ENCODE peak calls at places on chromosomes 12 and 14, in ten cellular contexts. M is A549; H is K562; G is right atrium auricular region; U is left ventricle myocardium inferior; N is neural progenitor cell; V is thoracic aorta; T is CD8-positive, alpha-beta T cell; X is uterus; D is PC-3. E is an unnamed sample.

GRCh38 chr12:12561305-12562015 is 1.2 kb downstream of the DUSP16 start:
- DNase-seq in M (no peak), H (no peak), G (peak; percentile 72), U (peak; percentile 70), N (peak; percentile 77), V (peak; percentile 16), T (peak; percentile 47), X (peak; percentile 65), D (peak; percentile 36), E (peak; percentile 42)

GRCh38 chr14:88426271-88426670 is 40.8 kb downstream of the SPATA7 start:
- DNase-seq in M (no peak), H (no peak), G (no peak), U (no peak), N (peak; percentile 7), V (no peak), T (no peak), X (no peak), D (no peak), E (no peak)

GRCh38 chr14:102538598-102539543 is 29.3 kb upstream of the ANKRD9 start:
- DNase-seq in M (no peak), H (peak; percentile 82), G (no peak), U (no peak), N (no peak), V (no peak), T (no peak), X (no peak), D (no peak), E (no peak)

GRCh38 chr12:124036117-124037109 is 63.4 kb downstream of the ZNF664 start:
- DNase-seq in M (peak; percentile 56), H (peak; percentile 56), G (peak; percentile 13), U (no peak), N (peak; percentile 71), V (no peak), T (peak; percentile 44), X (peak; percentile 61), D (peak; percentile 70), E (peak; percentile 43)

GRCh38 chr14:78141590-78141989 is 28.6 kb upstream of the NRXN3 start:
- DNase-seq in M (no peak), H (no peak), G (no peak), U (no peak), N (no peak), V (no peak), T (no peak), X (no peak), D (no peak), E (no peak)

GRCh38 chr12:123391546-123392343 is 7.8 kb downstream of the KMT5A start:
- DNase-seq in M (no peak), H (no peak), G (no peak), U (no peak), N (no peak), V (no peak), T (no peak), X (no peak), D (no peak), E (no peak)

GRCh38 chr14:69107407-69108003 is 45.4 kb downstream of the DCAF5 start:
- DNase-seq in M (peak; percentile 55), H (peak; percentile 19), G (no peak), U (no peak), N (peak; percentile 68), V (no peak), T (peak; percentile 20), X (peak; percentile 30), D (peak; percentile 85), E (peak; percentile 38)

GRCh38 chr12:115444336-115444735 is 760.4 kb upstream of the TBX3 start:
- DNase-seq in M (no peak), H (no peak), G (no peak), U (no peak), N (no peak), V (no peak), T (no peak), X (peak; percentile 27), D (no peak), E (no peak)

GRCh38 chr12:65294863-65295262 is 16.4 kb downstream of the MSRB3 start:
- DNase-seq in M (no peak), H (no peak), G (no peak), U (no peak), N (no peak), V (no peak), T (no peak), X (no peak), D (no peak), E (no peak)

GRCh38 chr12:94979941-94980340 is 23.6 kb downstream of the NDUFA12 start:
- DNase-seq in M (no peak), H (no peak), G (no peak), U (no peak), N (no peak), V (no peak), T (no peak), X (no peak), D (no peak), E (no peak)

GRCh38 chr12:14395059-14395778 is 29.7 kb downstream of the ATF7IP start:
- DNase-seq in M (no peak), H (no peak), G (no peak), U (no peak), N (no peak), V (no peak), T (no peak), X (no peak), D (no peak), E (no peak)
- TF ChIP-seq CTCF in M (no peak), H (no peak), G (no peak), U (no peak), N (no peak), V (no peak), T (no peak), X (no peak), D (no peak), E (no peak)

DNA sequence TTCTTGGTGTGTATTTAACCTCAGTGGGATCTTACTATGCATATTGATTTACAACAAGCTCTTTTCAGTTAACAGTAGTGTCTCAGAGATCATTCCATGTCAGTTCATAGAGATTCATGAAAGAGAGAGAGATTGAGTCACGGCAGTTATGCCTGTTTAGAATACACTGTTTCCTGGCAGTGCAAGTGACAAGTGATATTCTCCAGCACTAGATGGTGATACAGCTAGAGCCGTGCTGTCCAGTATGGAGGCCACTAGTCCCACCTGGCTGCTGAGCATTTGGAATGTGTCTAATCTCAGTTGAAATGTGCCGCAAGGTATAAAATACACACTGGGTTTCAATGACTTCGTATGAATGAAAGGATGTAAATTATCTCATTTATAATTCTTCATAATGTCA is 184.4 kb downstream of the SUDS3 start:
- DNase-seq in M (no peak), H (no peak), G (no peak), U (no peak), N (no peak), V (no peak), T (no peak), X (no peak), D (no peak), E (no peak)
- H3K27ac ChIP-seq in M (no peak overlapping the region), H (no peak overlapping the region), G (no peak overlapping the region), U (peak overlapping the region; percentile 41), N (no peak overlapping the region), V (no peak overlapping the region), T (no peak overlapping the region), X (no peak overlapping the region), D (no peak overlapping the region), E (no peak overlapping the region)

GRCh38 chr12:6822461-6823135 is 977 bp downstream of the GPR162 start:
- DNase-seq in M (no peak), H (no peak), G (no peak), U (no peak), N (no peak), V (no peak), T (no peak), X (no peak), D (no peak), E (no peak)
- H3K4me3 ChIP-seq in M (no peak overlapping the region), H (no peak overlapping the region), G (peak overlapping the region; percentile 58), U (peak overlapping the region; percentile 67), N (peak overlapping the region; percentile 52), V (no peak overlapping the region), T (no peak overlapping the region), X (no peak overlapping the region), D (no peak overlapping the region), E (no peak overlapping the region)

GRCh38 chr12:109717390-109718357 is 4.0 kb downstream of the FAM222A start:
- DNase-seq in M (no peak), H (no peak), G (no peak), U (no peak), N (no peak), V (no peak), T (no peak), X (no peak), D (no peak), E (peak; percentile 91)

GRCh38 chr12:109720856-109721189 is 7.2 kb downstream of the FAM222A start:
- DNase-seq in M (no peak), H (no peak), G (no peak), U (no peak), N (no peak), V (no peak), T (no peak), X (no peak), D (no peak), E (no peak)

GRCh38 chr12:109720152-109720855 is 6.7 kb downstream of the FAM222A start:
- DNase-seq in M (no peak), H (no peak), G (no peak), U (peak; percentile 57), N (peak; percentile 96), V (no peak), T (no peak), X (no peak), D (no peak), E (no peak)

GRCh38 chr12:109718390-109718789 is 4.8 kb downstream of the FAM222A start:
- DNase-seq in M (no peak), H (no peak), G (no peak), U (no peak), N (peak; percentile 94), V (no peak), T (no peak), X (no peak), D (no peak), E (no peak)

GRCh38 chr12:109719123-109720022 is 5.7 kb downstream of the FAM222A start:
- DNase-seq in M (no peak), H (peak; percentile 31), G (no peak), U (no peak), N (peak; percentile 82), V (no peak), T (no peak), X (no peak), D (peak; percentile 39), E (peak; percentile 56)
- TF ChIP-seq CTCF in M (peak; percentile 22), H (peak; percentile 41), G (no peak), U (no peak), N (peak; percentile 59), V (no peak), T (no peak), X (no peak), D (peak; percentile 59), E (peak; percentile 60)